ENCODE peak calls at places on chromosomes 5 and 9, in four cellular contexts. One of them, this sample, is unnamed. For H3K27me3, the result is how much of the 10 kb centered on the place peaks cover.

GRCh38 chr9:119924736-119925135 is 555.5 kb upstream of the BRINP1 start:
- DNase-seq in esophagus squamous epithelium: no peak
- DNase-seq in heart left ventricle: no peak
- DNase-seq in psoas muscle: no peak
- DNase-seq in this sample: no peak

GRCh38 chr9:136665111-136665703 is 2.5 kb downstream of the EGFL7 start:
- DNase-seq in heart left ventricle: no peak
- DNase-seq in esophagus squamous epithelium: no peak
- DNase-seq in psoas muscle: no peak
- DNase-seq in this sample: no peak

GRCh38 chr5:65790371-65791163 is 68.6 kb downstream of the NLN start:
- DNase-seq in esophagus squamous epithelium: no peak
- DNase-seq in heart left ventricle: peak
- DNase-seq in psoas muscle: no peak
- DNase-seq in this sample: no peak

GRCh38 chr5:134600600-134600999 is 32.0 kb downstream of the SAR1B start:
- DNase-seq in esophagus squamous epithelium: no peak
- DNase-seq in heart left ventricle: no peak
- DNase-seq in psoas muscle: no peak
- DNase-seq in this sample: peak

GRCh38 chr9:33155393-33155792 is 11.7 kb downstream of the B4GALT1 start:
- DNase-seq in psoas muscle: no peak
- DNase-seq in heart left ventricle: no peak
- DNase-seq in esophagus squamous epithelium: no peak
- DNase-seq in this sample: no peak

GRCh38 chr5:145450286-145450969 is 384.7 kb downstream of the PRELID2 start:
- DNase-seq in esophagus squamous epithelium: no peak
- DNase-seq in heart left ventricle: no peak
- DNase-seq in psoas muscle: no peak
- DNase-seq in this sample: no peak

GRCh38 chr5:157535042-157535865 is 40.3 kb downstream of the ADAM19 start:
- DNase-seq in esophagus squamous epithelium: peak
- DNase-seq in psoas muscle: peak
- DNase-seq in heart left ventricle: peak
- DNase-seq in this sample: no peak

GRCh38 chr5:83608122-83608521 is 112.5 kb downstream of the HAPLN1 start:
- DNase-seq in heart left ventricle: no peak
- DNase-seq in psoas muscle: no peak
- DNase-seq in esophagus squamous epithelium: no peak
- DNase-seq in this sample: peak

GRCh38 chr9:79955300-79955699 is 383.5 kb downstream of the TLE4 start:
- DNase-seq in heart left ventricle: no peak
- DNase-seq in esophagus squamous epithelium: no peak
- DNase-seq in psoas muscle: no peak
- DNase-seq in this sample: no peak

GRCh38 chr9:112437406-112437805 is 49.2 kb upstream of the KIAA1958 start:
- DNase-seq in heart left ventricle: no peak
- DNase-seq in psoas muscle: no peak
- DNase-seq in esophagus squamous epithelium: no peak
- DNase-seq in this sample: no peak

GRCh38 chr9:4939118-4939561 is 45.9 kb upstream of the JAK2 start:
- DNase-seq in esophagus squamous epithelium: no peak
- DNase-seq in psoas muscle: no peak
- DNase-seq in heart left ventricle: no peak
- DNase-seq in this sample: no peak

GRCh38 chr9:92438900-92439526 is 14.7 kb upstream of the OMD start:
- DNase-seq in heart left ventricle: no peak
- DNase-seq in psoas muscle: no peak
- DNase-seq in esophagus squamous epithelium: no peak
- DNase-seq in this sample: peak

GRCh38 chr5:1276930-1277329 is 17.9 kb downstream of the TERT start:
- DNase-seq in psoas muscle: no peak
- DNase-seq in esophagus squamous epithelium: no peak
- DNase-seq in heart left ventricle: no peak
- DNase-seq in this sample: no peak

GRCh38 chr5:119328753-119329602 is 26.8 kb upstream of the TNFAIP8 start:
- DNase-seq in heart left ventricle: no peak
- DNase-seq in psoas muscle: no peak
- DNase-seq in esophagus squamous epithelium: no peak
- DNase-seq in this sample: peak

GRCh38 chr5:137078171-137078665 is 420.9 kb downstream of the SPOCK1 start:
- DNase-seq in esophagus squamous epithelium: no peak
- DNase-seq in psoas muscle: no peak
- DNase-seq in heart left ventricle: no peak
- DNase-seq in this sample: peak

GRCh38 chr5:158198636-158199035 is 339.7 kb upstream of the CLINT1 start:
- DNase-seq in psoas muscle: no peak
- DNase-seq in heart left ventricle: no peak
- DNase-seq in esophagus squamous epithelium: no peak
- DNase-seq in this sample: no peak

GRCh38 chr5:147539053-147539452 is 29.2 kb upstream of the DPYSL3 start:
- DNase-seq in heart left ventricle: no peak
- DNase-seq in psoas muscle: no peak
- DNase-seq in esophagus squamous epithelium: no peak
- DNase-seq in this sample: peak

GRCh38 chr9:99637640-99638039 is 184.0 kb upstream of the NR4A3 start:
- DNase-seq in esophagus squamous epithelium: no peak
- DNase-seq in heart left ventricle: no peak
- DNase-seq in psoas muscle: no peak
- DNase-seq in this sample: no peak

GRCh38 chr5:35393901-35394300 is 163.6 kb upstream of the PRLR start:
- DNase-seq in esophagus squamous epithelium: no peak
- DNase-seq in psoas muscle: no peak
- DNase-seq in heart left ventricle: no peak
- DNase-seq in this sample: no peak

GRCh38 chr9:69334310-69334709 is 9.3 kb downstream of the ENTREP1 start:
- DNase-seq in psoas muscle: no peak
- DNase-seq in esophagus squamous epithelium: no peak
- DNase-seq in heart left ventricle: no peak
- DNase-seq in this sample: no peak

DNA sequence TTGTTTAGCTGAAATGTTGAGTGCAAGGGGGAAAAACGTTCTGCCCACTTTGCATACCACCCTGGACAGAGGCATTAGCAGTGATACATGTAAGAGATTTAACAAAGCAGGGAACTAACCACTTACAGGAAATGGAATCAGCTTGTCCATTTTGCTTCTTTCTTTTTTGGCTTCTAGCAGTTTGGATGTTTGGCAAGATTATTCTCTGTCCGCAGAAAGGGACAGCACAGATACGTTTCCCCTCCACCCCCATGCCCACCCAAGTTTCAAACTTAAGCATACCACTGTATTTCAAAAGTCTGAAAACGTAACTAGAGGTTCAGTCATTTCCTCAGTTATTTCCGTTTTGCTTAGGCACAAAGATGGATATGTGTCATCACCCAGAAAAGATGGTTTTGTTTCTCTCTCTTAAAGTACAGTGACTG is 118.4 kb downstream of the GDNF start:
- DNase-seq in esophagus squamous epithelium: no peak
- DNase-seq in psoas muscle: no peak
- DNase-seq in heart left ventricle: no peak
- DNase-seq in this sample: no peak
- H3K4me3 ChIP-seq in esophagus squamous epithelium: no peak
- H3K4me3 ChIP-seq in psoas muscle: no peak
- H3K4me3 ChIP-seq in heart left ventricle: no peak
- H3K4me3 ChIP-seq in this sample: no peak

DNA sequence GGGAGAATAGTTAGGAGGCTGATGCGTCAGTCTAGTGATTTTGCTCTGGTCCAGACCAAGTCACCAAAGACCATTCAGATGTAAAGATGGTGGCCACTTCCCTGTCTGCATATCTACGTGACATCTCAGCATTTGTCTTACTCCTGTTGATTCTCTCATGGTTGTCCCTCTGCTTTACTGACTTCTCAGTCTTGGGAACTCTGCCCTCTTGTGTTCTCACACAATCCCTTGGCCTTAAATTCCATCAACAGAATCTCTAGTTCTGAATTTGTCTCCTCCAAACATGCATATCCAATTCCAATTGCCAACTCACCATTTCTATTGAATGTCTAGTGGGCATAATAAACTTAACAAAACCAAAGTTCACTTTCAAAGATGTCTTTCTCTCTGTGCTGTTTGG is 147.8 kb downstream of the SLC24A2 start:
- DNase-seq in psoas muscle: no peak
- DNase-seq in esophagus squamous epithelium: no peak
- DNase-seq in heart left ventricle: no peak
- DNase-seq in this sample: no peak
- TF ChIP-seq CTCF in psoas muscle: no peak
- TF ChIP-seq CTCF in esophagus squamous epithelium: no peak
- TF ChIP-seq CTCF in heart left ventricle: no peak
- TF ChIP-seq CTCF in this sample: peak

GRCh38 chr9:93869863-93870262 is 85.3 kb downstream of the BARX1 start:
- DNase-seq in heart left ventricle: no peak
- DNase-seq in esophagus squamous epithelium: no peak
- DNase-seq in psoas muscle: no peak
- DNase-seq in this sample: no peak
- H3K27me3 ChIP-seq in heart left ventricle: under half
- H3K27me3 ChIP-seq in esophagus squamous epithelium: under half
- H3K27me3 ChIP-seq in psoas muscle: under half
- H3K27me3 ChIP-seq in this sample: under half

GRCh38 chr5:132298305-132298704 is 4.1 kb downstream of the SLC22A4 start:
- DNase-seq in psoas muscle: no peak
- DNase-seq in esophagus squamous epithelium: no peak
- DNase-seq in heart left ventricle: no peak
- DNase-seq in this sample: peak

GRCh38 chr5:132294728-132295504 is 722 bp downstream of the SLC22A4 start:
- DNase-seq in psoas muscle: peak
- DNase-seq in heart left ventricle: peak
- DNase-seq in esophagus squamous epithelium: peak
- DNase-seq in this sample: peak

GRCh38 chr5:132297211-132297940 is 3.2 kb downstream of the SLC22A4 start:
- DNase-seq in esophagus squamous epithelium: no peak
- DNase-seq in psoas muscle: no peak
- DNase-seq in heart left ventricle: no peak
- DNase-seq in this sample: no peak

GRCh38 chr5:132295505-132296411 is 1.6 kb downstream of the SLC22A4 start:
- DNase-seq in psoas muscle: no peak
- DNase-seq in esophagus squamous epithelium: no peak
- DNase-seq in heart left ventricle: no peak
- DNase-seq in this sample: no peak

GRCh38 chr5:132296412-132297001 is 2.3 kb downstream of the SLC22A4 start:
- DNase-seq in psoas muscle: no peak
- DNase-seq in heart left ventricle: no peak
- DNase-seq in esophagus squamous epithelium: no peak
- DNase-seq in this sample: no peak
- H3K4me3 ChIP-seq in psoas muscle: peak
- H3K4me3 ChIP-seq in heart left ventricle: no peak
- H3K4me3 ChIP-seq in esophagus squamous epithelium: no peak
- H3K4me3 ChIP-seq in this sample: no peak

GRCh38 chr5:111480346-111480745 is 32.0 kb downstream of the STARD4 start:
- DNase-seq in heart left ventricle: no peak
- DNase-seq in psoas muscle: no peak
- DNase-seq in esophagus squamous epithelium: no peak
- DNase-seq in this sample: peak

GRCh38 chr5:111478898-111479297 is 33.4 kb downstream of the STARD4 start:
- DNase-seq in esophagus squamous epithelium: no peak
- DNase-seq in heart left ventricle: no peak
- DNase-seq in psoas muscle: no peak
- DNase-seq in this sample: no peak

GRCh38 chr5:111472579-111472978 is 39.8 kb downstream of the STARD4 start:
- DNase-seq in psoas muscle: no peak
- DNase-seq in heart left ventricle: no peak
- DNase-seq in esophagus squamous epithelium: no peak
- DNase-seq in this sample: no peak

GRCh38 chr5:111478266-111478665 is 34.1 kb downstream of the STARD4 start:
- DNase-seq in psoas muscle: no peak
- DNase-seq in esophagus squamous epithelium: no peak
- DNase-seq in heart left ventricle: no peak
- DNase-seq in this sample: no peak
- TF ChIP-seq CTCF in psoas muscle: no peak
- TF ChIP-seq CTCF in esophagus squamous epithelium: no peak
- TF ChIP-seq CTCF in heart left ventricle: no peak
- TF ChIP-seq CTCF in this sample: no peak

GRCh38 chr5:176742246-176743105 is 67.9 kb upstream of the UNC5A start:
- DNase-seq in psoas muscle: no peak
- DNase-seq in esophagus squamous epithelium: no peak
- DNase-seq in heart left ventricle: no peak
- DNase-seq in this sample: no peak
- H3K27me3 ChIP-seq in psoas muscle: under half
- H3K27me3 ChIP-seq in esophagus squamous epithelium: under half
- H3K27me3 ChIP-seq in heart left ventricle: under half
- H3K27me3 ChIP-seq in this sample: under half